ENCODE peak calls at places on chromosomes 3 and 15, in four cellular contexts. D is mammary epithelial cell; L is CD4-positive, alpha-beta T cell; Q is mesendoderm. P is an unnamed sample.

GRCh38 chr3:105274958-105275357 is 91.8 kb upstream of the ALCAM start:
- DNase-seq in Q (no peak), D (peak), L (no peak), P (no peak)

GRCh38 chr15:66751579-66751978 is 49.5 kb downstream of the SMAD6 start:
- DNase-seq in L (no peak), Q (no peak), D (peak), P (peak)

GRCh38 chr3:12829886-12830784 is 11.2 kb downstream of the RPL32 start:
- DNase-seq in D (no peak), L (no peak), Q (peak), P (no peak)

GRCh38 chr15:89777821-89778380 is 1.8 kb downstream of the MESP2 start:
- DNase-seq in D (no peak), L (no peak), Q (no peak), P (no peak)

GRCh38 chr15:56244811-56245576 is 1.3 kb upstream of the RFX7 start:
- DNase-seq in D (no peak), Q (peak), L (peak), P (peak)

GRCh38 chr3:46700772-46701171 is 420 bp upstream of the TMIE start:
- DNase-seq in D (no peak), Q (no peak), L (no peak), P (no peak)

GRCh38 chr3:184189421-184189820 is 3.4 kb downstream of the ABCF3 start:
- DNase-seq in L (no peak), Q (no peak), D (no peak), P (no peak)

GRCh38 chr3:197368821-197369220 is 70.4 kb upstream of the DLG1 start:
- DNase-seq in Q (no peak), D (no peak), L (no peak), P (no peak)

GRCh38 chr3:150020527-150020926 is 49.8 kb upstream of the PFN2 start:
- DNase-seq in Q (no peak), D (peak), L (no peak), P (no peak)

GRCh38 chr3:123485551-123485950 is 36.7 kb upstream of the ADCY5 start:
- DNase-seq in D (no peak), L (no peak), Q (no peak), P (no peak)

GRCh38 chr3:123489400-123490004 is 40.6 kb upstream of the ADCY5 start:
- DNase-seq in L (peak), D (peak), Q (peak), P (peak)

GRCh38 chr3:123486460-123486859 is 37.6 kb upstream of the ADCY5 start:
- DNase-seq in L (no peak), D (no peak), Q (no peak), P (no peak)

GRCh38 chr3:123492188-123492587 is 43.3 kb upstream of the ADCY5 start:
- DNase-seq in D (no peak), Q (no peak), L (no peak), P (no peak)

DNA sequence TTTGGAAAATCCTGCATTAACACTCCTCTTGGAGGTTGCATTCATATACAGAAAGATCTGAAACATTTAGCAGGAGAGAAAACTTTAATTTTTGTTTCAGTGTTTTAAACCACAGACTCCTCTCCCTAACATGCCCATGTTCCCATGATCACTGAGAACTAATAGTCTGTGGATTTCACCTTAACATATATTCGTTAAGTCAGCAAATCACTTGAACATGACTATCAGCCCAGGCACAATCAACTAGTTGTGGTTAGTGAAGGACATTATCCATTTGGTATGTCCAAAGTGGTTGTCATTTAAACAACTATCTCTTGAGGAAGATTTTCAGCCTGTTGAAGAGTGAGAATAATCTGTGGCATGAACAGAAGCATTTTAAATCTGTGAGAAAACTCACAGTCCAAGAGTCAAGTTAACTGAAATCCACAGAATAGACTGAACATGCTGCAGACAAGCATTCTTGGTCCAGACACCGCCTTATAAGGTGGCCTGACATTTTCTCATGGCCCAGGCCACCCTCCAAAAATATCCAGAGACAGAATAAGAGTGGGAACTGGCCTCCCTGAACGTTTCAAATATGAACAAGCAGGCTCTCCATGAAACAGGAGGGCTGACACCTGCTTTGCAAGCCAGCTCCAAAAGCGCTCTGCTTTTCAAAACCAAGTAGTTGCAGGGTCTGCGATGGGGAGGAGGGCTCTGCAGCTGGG is 39.9 kb upstream of the ADCY5 start:
- DNase-seq in Q (no peak), L (no peak), D (no peak), P (no peak)
- H3K27ac ChIP-seq in Q (no peak), L (no peak), D (no peak), P (no peak)

DNA sequence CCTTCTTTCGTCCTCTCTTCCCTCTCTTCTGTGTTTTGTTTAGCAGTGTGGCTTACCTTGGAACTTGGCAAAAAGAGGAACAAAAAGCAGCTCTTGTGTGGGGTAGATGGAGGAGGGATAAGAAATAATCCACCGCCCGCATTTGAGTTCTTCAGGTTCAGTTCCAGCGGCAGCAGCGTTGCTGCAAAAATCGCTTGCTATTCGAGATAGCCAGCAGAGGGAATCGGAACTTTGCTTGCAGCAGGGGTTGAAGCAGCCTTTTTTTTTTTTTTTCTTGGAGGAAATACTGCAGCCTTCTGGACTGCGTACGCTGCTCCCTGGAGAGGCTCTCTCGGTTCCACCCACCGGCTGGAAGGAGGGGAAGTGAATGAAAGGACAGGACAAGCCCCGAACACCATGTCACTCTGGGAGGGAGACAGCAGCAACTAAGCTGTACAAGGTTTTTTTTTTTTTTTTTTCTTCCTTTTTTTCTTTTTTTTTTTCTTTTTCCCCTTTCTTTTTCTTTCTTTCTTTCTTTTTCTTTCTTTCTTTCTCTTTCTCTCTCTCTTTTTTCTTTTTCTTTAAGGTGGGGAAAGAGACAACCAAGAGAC is at the start of gene RBMS3:
- DNase-seq in D (peak), Q (peak), L (peak), P (peak)
- H3K27ac ChIP-seq in D (peak), Q (peak), L (no peak), P (peak)

GRCh38 chr3:193884011-193884410 is 251.9 kb upstream of the HES1 start:
- DNase-seq in Q (no peak), D (no peak), L (no peak), P (no peak)
- H3K27ac ChIP-seq in Q (no peak), D (peak), L (no peak), P (no peak)

DNA sequence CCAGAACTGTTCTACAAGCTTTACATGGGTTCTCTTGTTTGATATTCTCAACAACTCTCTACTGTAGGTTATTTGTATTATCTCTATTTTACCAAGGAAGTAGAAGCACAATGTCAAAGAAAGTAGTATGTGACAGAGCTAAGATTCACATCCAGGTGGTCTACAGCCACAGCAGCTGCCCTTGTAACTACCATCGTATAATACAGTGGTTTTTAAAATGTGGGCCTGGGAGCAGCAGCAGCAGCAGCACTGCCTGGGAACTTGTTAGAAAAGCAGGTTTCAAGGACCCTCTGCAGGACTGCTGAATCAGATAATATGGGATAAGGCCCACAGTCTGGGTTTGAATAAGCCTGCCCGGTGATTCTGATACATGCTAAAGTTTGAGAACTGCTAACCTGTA is 357.1 kb upstream of the SATB1 start:
- DNase-seq in L (no peak), D (no peak), Q (no peak), P (peak)
- H3K27ac ChIP-seq in L (no peak), D (no peak), Q (no peak), P (peak)

DNA sequence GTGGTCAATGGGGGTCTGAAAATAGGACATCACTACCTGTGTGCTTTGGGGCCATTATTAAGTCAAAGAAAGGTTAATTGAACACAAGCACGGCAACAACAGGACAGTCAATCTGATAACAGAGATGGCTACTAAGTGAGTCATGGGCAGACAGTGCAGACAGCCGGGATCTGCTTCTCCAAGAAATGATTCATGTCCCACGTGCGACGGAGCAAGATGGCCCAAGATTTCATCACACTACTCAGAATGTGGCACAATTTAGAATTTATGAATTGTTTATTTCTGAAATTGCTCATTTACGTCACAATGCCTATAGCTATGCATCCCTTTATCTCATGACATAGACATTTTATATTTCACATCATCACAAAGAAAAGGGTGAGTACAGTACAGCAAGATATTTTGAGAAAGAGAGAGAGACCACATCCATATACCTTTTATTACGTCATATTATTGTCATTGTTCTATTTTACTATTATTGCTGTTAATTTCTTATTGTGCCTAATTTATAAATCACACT is 770.6 kb upstream of the NR2F2 start:
- DNase-seq in L (no peak), D (peak), Q (peak), P (no peak)
- H3K27ac ChIP-seq in L (no peak), D (peak), Q (no peak), P (no peak)

GRCh38 chr3:157065201-157065600 is 94.7 kb downstream of the CCNL1 start:
- DNase-seq in Q (peak), D (no peak), L (no peak), P (no peak)

GRCh38 chr3:157064402-157064801 is 95.5 kb downstream of the CCNL1 start:
- DNase-seq in Q (peak), L (no peak), D (no peak), P (no peak)

GRCh38 chr3:157067114-157067513 is 92.8 kb downstream of the CCNL1 start:
- DNase-seq in L (no peak), D (no peak), Q (no peak), P (no peak)

GRCh38 chr3:157063926-157064325 is 96.0 kb downstream of the CCNL1 start:
- DNase-seq in L (no peak), Q (no peak), D (no peak), P (no peak)

DNA sequence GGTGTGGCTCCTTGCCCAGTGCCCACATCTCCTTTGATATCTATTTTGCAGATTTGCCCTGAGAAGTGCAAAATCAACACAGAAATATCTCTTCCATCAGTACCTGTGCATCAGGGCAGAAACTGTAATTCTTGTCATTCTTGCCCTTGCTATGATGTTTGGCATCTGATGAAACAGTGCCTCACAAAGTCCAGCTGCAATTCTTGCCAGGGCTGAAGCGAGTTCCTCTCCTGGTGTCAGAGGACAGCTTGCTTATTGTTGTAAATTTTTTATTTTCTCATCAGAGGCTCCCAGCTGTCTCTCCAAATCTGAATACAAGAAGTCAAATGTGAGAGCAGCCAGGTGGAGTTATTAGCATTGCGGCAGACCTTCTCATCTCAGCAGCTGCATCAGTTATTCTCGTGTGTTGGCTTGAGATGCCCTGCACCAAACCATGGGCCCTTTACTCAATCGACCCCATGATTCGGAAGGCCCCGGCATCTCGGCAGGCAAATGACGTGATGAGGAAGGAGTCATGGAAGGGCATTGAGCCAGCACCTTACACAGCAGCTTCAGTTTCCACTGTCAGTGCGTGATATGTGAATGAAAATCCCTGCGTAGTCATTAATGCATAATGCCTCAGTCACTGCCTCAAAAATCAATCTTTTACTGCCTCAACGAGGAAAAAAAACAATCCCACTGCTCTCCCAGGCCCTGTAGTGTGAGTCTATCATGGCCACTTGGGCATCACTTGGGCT is 93.4 kb downstream of the CCNL1 start:
- DNase-seq in Q (no peak), L (no peak), D (no peak), P (no peak)
- H3K27ac ChIP-seq in Q (no peak), L (no peak), D (no peak), P (no peak)

GRCh38 chr3:14132689-14133088 is 7.8 kb downstream of the TMEM43 start:
- DNase-seq in Q (no peak), L (no peak), D (no peak), P (no peak)

GRCh38 chr3:14132120-14132519 is 7.3 kb downstream of the TMEM43 start:
- DNase-seq in Q (no peak), L (no peak), D (no peak), P (no peak)

GRCh38 chr3:14130230-14130629 is 5.4 kb downstream of the TMEM43 start:
- DNase-seq in Q (no peak), L (no peak), D (no peak), P (no peak)

GRCh38 chr3:14130707-14131106 is 5.9 kb downstream of the TMEM43 start:
- DNase-seq in L (no peak), Q (no peak), D (no peak), P (no peak)

DNA sequence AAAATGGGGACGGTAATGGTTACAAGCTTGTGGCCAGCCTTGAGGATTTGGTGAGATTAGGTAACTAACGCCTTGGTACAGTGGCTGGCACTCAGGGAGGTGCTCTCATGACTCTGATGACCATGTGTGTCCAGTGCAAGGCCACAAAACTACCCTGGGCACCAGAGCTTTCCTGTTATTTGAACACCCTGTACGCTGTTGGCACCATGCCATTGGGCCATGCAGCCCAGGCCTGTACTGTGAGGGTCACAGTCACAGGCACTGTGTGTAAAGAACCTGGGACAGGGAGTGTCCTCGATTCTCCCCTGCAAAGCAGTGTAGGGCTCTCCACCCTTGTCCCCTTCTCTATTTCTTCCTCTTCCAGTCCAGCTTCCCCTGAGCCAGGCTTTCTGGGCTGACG is 6.3 kb downstream of the TMEM43 start:
- DNase-seq in Q (no peak), D (no peak), L (no peak), P (no peak)
- H3K27ac ChIP-seq in Q (no peak), D (no peak), L (no peak), P (no peak)